ENCODE peak calls at places on chromosome 15, in eight cellular contexts. N is HCT116, F is MM.1S, Y is GM23248, X is PC-3, P is GM23338, D is SK-N-SH, L is neural progenitor cell. Z is an unnamed sample.

GRCh38 chr15:80588801-80589200 is 106.3 kb upstream of the ABHD17C start:
- DNase-seq in N (no peak), P (no peak), D (no peak), Y (peak; percentile 94), F (no peak), L (no peak), X (peak; percentile 93), Z (no peak)

GRCh38 chr15:59436774-59437472 is 1.1 kb upstream of the FAM81A start:
- DNase-seq in F (no peak), Y (peak; percentile 7), X (no peak), N (no peak), D (peak; percentile 37), P (peak; percentile 15), L (peak; percentile 23), Z (peak; percentile 14)

GRCh38 chr15:86059851-86060250 is 19.8 kb upstream of the AGBL1 start:
- DNase-seq in F (no peak), N (no peak), L (no peak), Y (no peak), X (no peak), D (no peak), P (no peak), Z (no peak)

GRCh38 chr15:75403892-75404291 is 35.5 kb upstream of the MAN2C1 start:
- DNase-seq in Y (no peak), D (no peak), P (no peak), X (no peak), L (no peak), N (no peak), F (no peak), Z (no peak)

GRCh38 chr15:45268135-45268534 is 16.1 kb downstream of the SLC28A2 start:
- DNase-seq in Y (no peak), N (no peak), L (no peak), F (no peak), D (no peak), P (peak; percentile 62), X (peak; percentile 53), Z (peak; percentile 4)

GRCh38 chr15:31037731-31038477 is 46.5 kb upstream of the MTMR10 start:
- DNase-seq in N (no peak), L (no peak), Y (no peak), X (no peak), P (no peak), F (no peak), D (no peak), Z (no peak)

GRCh38 chr15:59501531-59502113 is 63.6 kb downstream of the FAM81A start:
- DNase-seq in X (peak; percentile 91), N (peak; percentile 69), F (peak; percentile 58), L (peak; percentile 78), Y (peak; percentile 70), P (peak; percentile 85), D (peak; percentile 60), Z (peak; percentile 66)

GRCh38 chr15:85443593-85444328 is 63.4 kb downstream of the AKAP13 start:
- DNase-seq in D (no peak), P (peak; percentile 68), Y (peak; percentile 10), N (peak; percentile 47), X (peak; percentile 88), F (peak; percentile 48), L (peak; percentile 53), Z (peak; percentile 52)

GRCh38 chr15:39833515-39833981 is 50.9 kb upstream of the FSIP1 start:
- DNase-seq in Y (peak; percentile 86), L (no peak), F (no peak), N (no peak), P (no peak), D (no peak), X (peak; percentile 86), Z (no peak)

GRCh38 chr15:97745481-97746071 is 214.9 kb upstream of the ARRDC4 start:
- DNase-seq in L (peak; percentile 60), D (peak; percentile 37), N (no peak), Y (peak; percentile 5), X (peak; percentile 38), F (peak; percentile 45), P (peak; percentile 81), Z (peak; percentile 18)

GRCh38 chr15:27808182-27808581 is 290.9 kb downstream of the OCA2 start:
- DNase-seq in P (no peak), F (no peak), N (no peak), X (no peak), L (no peak), D (no peak), Y (no peak), Z (no peak)

GRCh38 chr15:78072080-78072892 is 5.2 kb downstream of the TBC1D2B start:
- DNase-seq in Y (peak; percentile 81), P (no peak), L (no peak), D (no peak), X (no peak), F (no peak), N (no peak), Z (no peak)

GRCh38 chr15:60912984-60913697 is 316.0 kb downstream of the RORA start:
- DNase-seq in X (no peak), L (no peak), D (no peak), F (no peak), N (no peak), Y (no peak), P (no peak), Z (no peak)
- TF ChIP-seq EZH2phosphoT487 in X (no peak), L (no peak), D (no peak), F (no peak), N (no peak), Y (no peak), P (no peak), Z (no peak)

GRCh38 chr15:43958894-43959330 is 132.1 kb downstream of the WDR76 start:
- DNase-seq in D (no peak), L (peak; percentile 2), F (no peak), N (peak; percentile 13), X (peak; percentile 67), Y (peak; percentile 88), P (peak; percentile 57), Z (no peak)
- H3K27ac ChIP-seq in D (peak overlapping the region; percentile 73), L (no peak overlapping the region), F (no peak overlapping the region), N (no peak overlapping the region), X (no peak overlapping the region), Y (peak overlapping the region; percentile 14), P (peak overlapping the region; percentile 6), Z (no peak overlapping the region)

DNA sequence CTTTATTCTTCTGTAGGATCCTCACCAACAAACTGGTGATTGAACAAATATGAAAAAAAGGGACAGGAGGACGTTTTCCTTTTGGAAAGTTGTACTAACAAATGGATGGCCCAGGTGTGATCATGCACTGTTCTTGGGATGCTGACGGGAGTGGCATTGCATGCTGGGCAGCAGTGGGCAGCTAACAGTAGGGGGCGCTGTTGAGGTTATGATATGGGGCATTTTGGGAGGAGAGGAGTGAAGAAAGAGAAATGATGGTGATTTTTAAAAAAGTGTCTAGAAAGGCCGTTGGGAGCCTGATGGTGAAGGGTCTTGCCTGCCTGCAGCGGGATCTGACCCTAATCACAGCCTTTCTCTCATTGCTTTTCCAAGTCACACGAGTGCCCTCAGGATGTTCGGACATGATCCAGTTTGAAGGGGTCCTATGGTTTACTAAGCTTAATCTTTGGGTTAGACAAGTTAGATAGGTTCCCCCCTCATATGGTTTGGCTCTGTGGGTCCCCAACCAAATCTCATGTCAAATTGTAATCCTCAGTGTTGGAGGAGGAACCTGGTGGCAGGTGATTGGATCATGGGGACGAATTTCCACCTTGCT is 46.2 kb upstream of the PRTG start:
- DNase-seq in D (no peak), N (peak; percentile 23), Y (peak; percentile 30), L (peak; percentile 19), F (peak; percentile 20), P (peak; percentile 87), X (peak; percentile 37), Z (peak; percentile 39)
- TF ChIP-seq EZH2phosphoT487 in D (no peak), N (no peak), Y (no peak), L (no peak), F (no peak), P (no peak), X (no peak), Z (no peak)

DNA sequence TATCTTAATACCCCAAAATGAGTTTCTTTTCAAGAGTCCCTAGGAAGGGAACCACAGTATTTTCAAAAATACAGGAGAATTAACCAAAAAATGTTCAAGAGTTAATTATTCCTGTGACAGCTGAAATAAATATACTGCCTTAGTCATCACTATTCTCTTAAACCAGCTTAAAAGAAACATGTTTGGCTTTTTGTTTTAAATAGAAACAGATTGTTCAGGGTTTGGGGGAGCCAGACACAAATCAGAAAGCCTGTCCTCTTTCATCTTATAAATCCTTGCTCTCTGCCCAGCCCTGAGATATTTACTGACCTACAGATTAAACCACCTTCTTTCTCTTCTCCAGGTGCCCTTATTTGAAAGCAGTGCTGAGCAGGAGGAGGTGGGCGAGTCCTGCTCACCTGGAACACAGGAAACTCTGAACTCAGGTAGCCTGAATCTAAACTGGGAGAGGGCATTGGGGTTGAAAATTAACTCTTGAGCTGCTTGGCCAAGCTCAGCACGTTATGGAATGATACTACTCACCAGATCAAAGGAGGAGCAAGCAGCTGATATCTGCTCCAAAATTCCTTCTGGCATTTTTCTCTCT is 84.1 kb upstream of the SPRED1 start:
- DNase-seq in L (no peak), D (no peak), Y (peak; percentile 19), X (no peak), F (peak; percentile 62), N (no peak), P (no peak), Z (no peak)
- H3K27ac ChIP-seq in L (no peak overlapping the region), D (no peak overlapping the region), Y (no peak overlapping the region), X (no peak overlapping the region), F (peak overlapping the region; percentile 54), N (no peak overlapping the region), P (no peak overlapping the region), Z (no peak overlapping the region)

Z was measured in OCI-LY7.